ENCODE peak calls at places on chromosomes 1 and 21, in four cellular contexts. One of them, this sample, is unnamed.

GRCh38 chr1:3610165-3610822 is 1.0 kb downstream of the MEGF6 start:
- DNase-seq in progenitor cell of endocrine pancreas: no peak
- DNase-seq in nephron progenitor cell: peak
- DNase-seq in AG04449: no peak
- DNase-seq in this sample: no peak

GRCh38 chr21:19640964-19641363 is 1237.4 kb upstream of the TMPRSS15 start:
- DNase-seq in nephron progenitor cell: no peak
- DNase-seq in progenitor cell of endocrine pancreas: no peak
- DNase-seq in AG04449: no peak
- DNase-seq in this sample: no peak

GRCh38 chr1:188433428-188433827 is 1604.7 kb downstream of the PLA2G4A start:
- DNase-seq in nephron progenitor cell: no peak
- DNase-seq in AG04449: peak
- DNase-seq in progenitor cell of endocrine pancreas: no peak
- DNase-seq in this sample: no peak

GRCh38 chr1:157306896-157307295 is 168.7 kb upstream of the ETV3 start:
- DNase-seq in progenitor cell of endocrine pancreas: no peak
- DNase-seq in AG04449: no peak
- DNase-seq in nephron progenitor cell: no peak
- DNase-seq in this sample: no peak

GRCh38 chr1:42940851-42941639 is 17.6 kb downstream of the SLC2A1 start:
- DNase-seq in AG04449: peak
- DNase-seq in progenitor cell of endocrine pancreas: no peak
- DNase-seq in nephron progenitor cell: no peak
- DNase-seq in this sample: no peak

GRCh38 chr1:25661043-25661807 is 44.6 kb downstream of the MAN1C1 start:
- DNase-seq in nephron progenitor cell: no peak
- DNase-seq in progenitor cell of endocrine pancreas: no peak
- DNase-seq in AG04449: no peak
- DNase-seq in this sample: no peak

GRCh38 chr1:226239421-226239820 is 16.0 kb downstream of the MIXL1 start:
- DNase-seq in AG04449: no peak
- DNase-seq in nephron progenitor cell: no peak
- DNase-seq in progenitor cell of endocrine pancreas: no peak
- DNase-seq in this sample: no peak

GRCh38 chr21:41016472-41016871 is 151.5 kb upstream of the BACE2 start:
- DNase-seq in nephron progenitor cell: no peak
- DNase-seq in AG04449: no peak
- DNase-seq in progenitor cell of endocrine pancreas: no peak
- DNase-seq in this sample: no peak

GRCh38 chr1:36585760-36586072 is 103.0 kb upstream of the CSF3R start:
- DNase-seq in nephron progenitor cell: no peak
- DNase-seq in AG04449: no peak
- DNase-seq in progenitor cell of endocrine pancreas: no peak
- DNase-seq in this sample: no peak

GRCh38 chr1:62621907-62622306 is 24.6 kb downstream of the ANGPTL3 start:
- DNase-seq in nephron progenitor cell: no peak
- DNase-seq in progenitor cell of endocrine pancreas: no peak
- DNase-seq in AG04449: peak
- DNase-seq in this sample: no peak

GRCh38 chr1:87226341-87226760 is 102.3 kb upstream of the LMO4 start:
- DNase-seq in AG04449: peak
- DNase-seq in nephron progenitor cell: no peak
- DNase-seq in progenitor cell of endocrine pancreas: no peak
- DNase-seq in this sample: no peak

GRCh38 chr1:114764689-114765088 is 6.9 kb upstream of the CSDE1 start:
- DNase-seq in AG04449: no peak
- DNase-seq in progenitor cell of endocrine pancreas: no peak
- DNase-seq in nephron progenitor cell: no peak
- DNase-seq in this sample: no peak

GRCh38 chr1:185733818-185734709 is at the start of gene HMCN1:
- DNase-seq in nephron progenitor cell: peak
- DNase-seq in progenitor cell of endocrine pancreas: peak
- DNase-seq in AG04449: no peak
- DNase-seq in this sample: peak

GRCh38 chr1:158019177-158019868 is 25.9 kb downstream of the KIRREL1 start:
- DNase-seq in progenitor cell of endocrine pancreas: no peak
- DNase-seq in AG04449: peak
- DNase-seq in nephron progenitor cell: peak
- DNase-seq in this sample: no peak

GRCh38 chr1:155499953-155500621 is 62.5 kb downstream of the ASH1L start:
- DNase-seq in AG04449: no peak
- DNase-seq in progenitor cell of endocrine pancreas: no peak
- DNase-seq in nephron progenitor cell: no peak
- DNase-seq in this sample: no peak

GRCh38 chr1:82392513-82392912 is 591.8 kb downstream of the ADGRL2 start:
- DNase-seq in nephron progenitor cell: no peak
- DNase-seq in AG04449: peak
- DNase-seq in progenitor cell of endocrine pancreas: no peak
- DNase-seq in this sample: no peak

GRCh38 chr1:203522237-203522636 is 28.3 kb downstream of the OPTC start:
- DNase-seq in AG04449: no peak
- DNase-seq in progenitor cell of endocrine pancreas: no peak
- DNase-seq in nephron progenitor cell: peak
- DNase-seq in this sample: no peak

GRCh38 chr21:23101111-23101510 is 2102.9 kb downstream of the NCAM2 start:
- DNase-seq in AG04449: no peak
- DNase-seq in nephron progenitor cell: no peak
- DNase-seq in progenitor cell of endocrine pancreas: no peak
- DNase-seq in this sample: no peak

GRCh38 chr21:34192646-34193285 is 119.4 kb downstream of the MRPS6 start:
- DNase-seq in AG04449: no peak
- DNase-seq in progenitor cell of endocrine pancreas: no peak
- DNase-seq in nephron progenitor cell: no peak
- DNase-seq in this sample: peak

GRCh38 chr1:236021424-236022135 is 43.3 kb downstream of the NID1 start:
- DNase-seq in AG04449: peak
- DNase-seq in progenitor cell of endocrine pancreas: no peak
- DNase-seq in nephron progenitor cell: no peak
- DNase-seq in this sample: no peak

GRCh38 chr1:223363856-223364684 is at the start of gene SUSD4:
- DNase-seq in AG04449: no peak
- DNase-seq in progenitor cell of endocrine pancreas: peak
- DNase-seq in nephron progenitor cell: peak
- DNase-seq in this sample: no peak

GRCh38 chr1:227004796-227005195 is 64.7 kb downstream of the COQ8A start:
- DNase-seq in progenitor cell of endocrine pancreas: no peak
- DNase-seq in AG04449: no peak
- DNase-seq in nephron progenitor cell: no peak
- DNase-seq in this sample: no peak

GRCh38 chr21:29196021-29196663 is 65.7 kb downstream of the MAP3K7CL start:
- DNase-seq in AG04449: no peak
- DNase-seq in nephron progenitor cell: no peak
- DNase-seq in progenitor cell of endocrine pancreas: no peak
- DNase-seq in this sample: no peak

GRCh38 chr1:172973424-172973823 is 77.3 kb downstream of the TNFSF18 start:
- DNase-seq in AG04449: no peak
- DNase-seq in progenitor cell of endocrine pancreas: no peak
- DNase-seq in nephron progenitor cell: no peak
- DNase-seq in this sample: no peak

GRCh38 chr1:24384251-24385090 is 29.1 kb downstream of the STPG1 start:
- DNase-seq in progenitor cell of endocrine pancreas: no peak
- DNase-seq in nephron progenitor cell: no peak
- DNase-seq in AG04449: no peak
- DNase-seq in this sample: peak

GRCh38 chr1:152506899-152507498 is 3.6 kb upstream of the LCE5A start:
- DNase-seq in AG04449: no peak
- DNase-seq in progenitor cell of endocrine pancreas: no peak
- DNase-seq in nephron progenitor cell: no peak
- DNase-seq in this sample: no peak

GRCh38 chr1:112957133-112957812 is 1.3 kb upstream of the SLC16A1 start:
- DNase-seq in nephron progenitor cell: peak
- DNase-seq in progenitor cell of endocrine pancreas: no peak
- DNase-seq in AG04449: peak
- DNase-seq in this sample: no peak

GRCh38 chr1:57378564-57378963 is 45.3 kb downstream of the DAB1 start:
- DNase-seq in nephron progenitor cell: no peak
- DNase-seq in progenitor cell of endocrine pancreas: no peak
- DNase-seq in AG04449: no peak
- DNase-seq in this sample: no peak

GRCh38 chr21:35229290-35229689 is 180.2 kb upstream of the RUNX1 start:
- DNase-seq in AG04449: no peak
- DNase-seq in progenitor cell of endocrine pancreas: no peak
- DNase-seq in nephron progenitor cell: no peak
- DNase-seq in this sample: no peak

GRCh38 chr1:161843156-161843555 is 77.0 kb downstream of the ATF6 start:
- DNase-seq in AG04449: no peak
- DNase-seq in nephron progenitor cell: no peak
- DNase-seq in progenitor cell of endocrine pancreas: no peak
- DNase-seq in this sample: no peak

GRCh38 chr1:5646486-5646885 is 345.7 kb downstream of the NPHP4 start:
- DNase-seq in progenitor cell of endocrine pancreas: no peak
- DNase-seq in nephron progenitor cell: no peak
- DNase-seq in AG04449: no peak
- DNase-seq in this sample: peak

GRCh38 chr21:36540700-36541099 is 60.8 kb upstream of the CLDN14 start:
- DNase-seq in nephron progenitor cell: no peak
- DNase-seq in AG04449: no peak
- DNase-seq in progenitor cell of endocrine pancreas: no peak
- DNase-seq in this sample: no peak

GRCh38 chr21:36543924-36544323 is 64.0 kb upstream of the CLDN14 start:
- DNase-seq in AG04449: no peak
- DNase-seq in progenitor cell of endocrine pancreas: no peak
- DNase-seq in nephron progenitor cell: no peak
- DNase-seq in this sample: no peak

GRCh38 chr21:36541721-36542139 is 61.8 kb upstream of the CLDN14 start:
- DNase-seq in progenitor cell of endocrine pancreas: no peak
- DNase-seq in AG04449: no peak
- DNase-seq in nephron progenitor cell: no peak
- DNase-seq in this sample: no peak

GRCh38 chr21:36544545-36544944 is 64.6 kb upstream of the CLDN14 start:
- DNase-seq in progenitor cell of endocrine pancreas: no peak
- DNase-seq in AG04449: no peak
- DNase-seq in nephron progenitor cell: no peak
- DNase-seq in this sample: no peak

DNA sequence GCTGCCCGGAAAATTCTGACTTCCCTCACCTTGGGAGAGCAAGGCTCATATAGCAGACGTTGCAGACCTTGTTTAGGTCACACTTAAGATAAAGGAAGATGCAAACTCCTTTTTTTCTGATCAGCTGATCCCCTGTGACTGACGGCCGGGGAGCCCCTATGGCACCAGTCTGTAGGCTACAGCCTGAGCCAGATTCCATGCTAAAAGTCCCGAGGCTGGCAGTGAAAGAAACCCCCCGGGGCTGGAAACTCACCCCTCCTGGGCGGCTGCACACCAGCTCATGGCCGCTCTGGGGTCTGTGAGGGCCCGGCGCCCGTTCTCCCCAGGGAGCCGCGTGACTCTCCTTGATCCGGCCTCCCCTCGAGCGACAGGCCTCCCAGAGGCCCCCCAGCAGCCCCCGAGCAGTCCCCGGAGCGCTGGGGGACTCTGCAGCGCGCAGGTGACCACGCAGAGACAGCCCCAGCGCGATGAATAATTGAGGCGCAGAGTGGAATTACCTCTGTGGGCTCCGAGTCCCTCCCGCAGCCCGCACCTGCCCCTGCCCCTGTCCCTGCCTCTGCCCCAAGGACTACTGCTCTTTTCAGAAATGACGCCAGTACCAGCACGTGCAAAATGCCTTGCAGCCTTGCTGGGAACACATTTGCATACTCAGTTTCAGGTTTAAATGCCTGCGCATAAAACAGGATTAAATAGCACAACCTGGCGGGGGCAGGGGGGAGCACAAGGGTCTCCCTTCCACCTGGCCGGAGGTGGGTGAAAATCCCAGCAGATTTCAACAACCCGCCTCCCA is 62.6 kb upstream of the CLDN14 start:
- DNase-seq in nephron progenitor cell: no peak
- DNase-seq in progenitor cell of endocrine pancreas: no peak
- DNase-seq in AG04449: no peak
- DNase-seq in this sample: no peak
- TF ChIP-seq CTCF in nephron progenitor cell: no peak
- TF ChIP-seq CTCF in progenitor cell of endocrine pancreas: peak
- TF ChIP-seq CTCF in AG04449: no peak
- TF ChIP-seq CTCF in this sample: no peak

GRCh38 chr1:205421728-205422127 is at the start of gene LEMD1:
- DNase-seq in nephron progenitor cell: no peak
- DNase-seq in AG04449: no peak
- DNase-seq in progenitor cell of endocrine pancreas: no peak
- DNase-seq in this sample: no peak

GRCh38 chr1:205424881-205425635 is 3.2 kb upstream of the LEMD1 start:
- DNase-seq in nephron progenitor cell: no peak
- DNase-seq in AG04449: no peak
- DNase-seq in progenitor cell of endocrine pancreas: no peak
- DNase-seq in this sample: no peak

GRCh38 chr1:205420938-205421337 is 918 bp downstream of the LEMD1 start:
- DNase-seq in AG04449: no peak
- DNase-seq in nephron progenitor cell: no peak
- DNase-seq in progenitor cell of endocrine pancreas: no peak
- DNase-seq in this sample: no peak

GRCh38 chr1:205423814-205424399 is 2.1 kb upstream of the LEMD1 start:
- DNase-seq in nephron progenitor cell: no peak
- DNase-seq in AG04449: no peak
- DNase-seq in progenitor cell of endocrine pancreas: no peak
- DNase-seq in this sample: no peak

GRCh38 chr1:205423248-205423647 is 1.4 kb upstream of the LEMD1 start:
- DNase-seq in progenitor cell of endocrine pancreas: no peak
- DNase-seq in nephron progenitor cell: no peak
- DNase-seq in AG04449: no peak
- DNase-seq in this sample: no peak
- TF ChIP-seq CTCF in progenitor cell of endocrine pancreas: no peak
- TF ChIP-seq CTCF in nephron progenitor cell: no peak
- TF ChIP-seq CTCF in AG04449: no peak
- TF ChIP-seq CTCF in this sample: no peak

GRCh38 chr1:242554577-242554976 is 30.1 kb upstream of the PLD5 start:
- DNase-seq in AG04449: no peak
- DNase-seq in progenitor cell of endocrine pancreas: no peak
- DNase-seq in nephron progenitor cell: no peak
- DNase-seq in this sample: no peak

DNA sequence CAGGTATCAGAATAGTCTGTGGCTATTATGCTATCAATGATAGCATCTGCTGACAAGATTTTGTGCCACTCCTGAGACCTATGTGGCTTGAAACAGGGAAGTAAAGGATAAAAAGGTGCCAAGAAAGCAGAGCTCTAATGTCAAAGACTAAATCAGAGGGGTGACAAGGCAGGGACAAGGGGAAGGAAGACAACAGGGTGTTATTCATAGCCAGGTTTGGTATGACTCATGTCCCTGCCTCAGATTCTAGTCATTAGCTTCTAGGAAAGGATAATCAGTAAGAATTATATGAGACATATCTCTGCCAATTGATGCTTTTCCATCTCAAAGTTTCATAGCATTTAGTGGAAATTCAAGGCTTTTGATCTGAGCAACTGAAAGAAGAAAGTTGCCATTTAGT is 31.8 kb upstream of the PLD5 start:
- DNase-seq in nephron progenitor cell: no peak
- DNase-seq in AG04449: no peak
- DNase-seq in progenitor cell of endocrine pancreas: no peak
- DNase-seq in this sample: no peak
- TF ChIP-seq CTCF in nephron progenitor cell: no peak
- TF ChIP-seq CTCF in AG04449: no peak
- TF ChIP-seq CTCF in progenitor cell of endocrine pancreas: no peak
- TF ChIP-seq CTCF in this sample: no peak

GRCh38 chr1:218156602-218157001 is 128.5 kb upstream of the RRP15 start:
- DNase-seq in progenitor cell of endocrine pancreas: peak
- DNase-seq in nephron progenitor cell: peak
- DNase-seq in AG04449: no peak
- DNase-seq in this sample: no peak
- TF ChIP-seq CTCF in progenitor cell of endocrine pancreas: no peak
- TF ChIP-seq CTCF in nephron progenitor cell: no peak
- TF ChIP-seq CTCF in AG04449: no peak
- TF ChIP-seq CTCF in this sample: no peak

This sample was measured in osteocyte.